ENCODE peak calls at places on chromosome 9, in five cellular contexts. One of them, this sample, is unnamed.

GRCh38 chr9:126705311-126705766 is 91.6 kb downstream of the LMX1B start:
- DNase-seq in pancreas: peak
- DNase-seq in HFF-Myc: peak
- DNase-seq in K562: peak
- DNase-seq in PC-3: peak
- DNase-seq in this sample: peak

GRCh38 chr9:7094052-7094451 is 336.3 kb downstream of the KDM4C start:
- DNase-seq in K562: no peak
- DNase-seq in pancreas: no peak
- DNase-seq in HFF-Myc: no peak
- DNase-seq in PC-3: peak
- DNase-seq in this sample: peak

GRCh38 chr9:128494108-128494742 is 10.3 kb upstream of the GLE1 start:
- DNase-seq in HFF-Myc: no peak
- DNase-seq in K562: peak
- DNase-seq in PC-3: no peak
- DNase-seq in pancreas: peak
- DNase-seq in this sample: no peak

GRCh38 chr9:23698161-23698560 is 127.9 kb downstream of the ELAVL2 start:
- DNase-seq in pancreas: no peak
- DNase-seq in HFF-Myc: no peak
- DNase-seq in PC-3: peak
- DNase-seq in K562: no peak
- DNase-seq in this sample: no peak

GRCh38 chr9:95635986-95636600 is 119.3 kb upstream of the PTCH1 start:
- DNase-seq in PC-3: no peak
- DNase-seq in K562: no peak
- DNase-seq in pancreas: no peak
- DNase-seq in HFF-Myc: no peak
- DNase-seq in this sample: no peak

GRCh38 chr9:78001946-78002731 is 29.5 kb downstream of the GNAQ start:
- DNase-seq in PC-3: no peak
- DNase-seq in HFF-Myc: no peak
- DNase-seq in K562: no peak
- DNase-seq in pancreas: no peak
- DNase-seq in this sample: no peak

GRCh38 chr9:97440160-97440559 is 28.3 kb downstream of the TDRD7 start:
- DNase-seq in HFF-Myc: no peak
- DNase-seq in pancreas: no peak
- DNase-seq in PC-3: no peak
- DNase-seq in K562: no peak
- DNase-seq in this sample: no peak

GRCh38 chr9:90095682-90096081 is 490.9 kb downstream of the GADD45G start:
- DNase-seq in HFF-Myc: no peak
- DNase-seq in PC-3: no peak
- DNase-seq in pancreas: peak
- DNase-seq in K562: no peak
- DNase-seq in this sample: no peak

GRCh38 chr9:78866228-78867132 is 569.6 kb downstream of the PSAT1 start:
- DNase-seq in PC-3: peak
- DNase-seq in HFF-Myc: peak
- DNase-seq in pancreas: no peak
- DNase-seq in K562: no peak
- DNase-seq in this sample: peak

GRCh38 chr9:124295097-124295794 is 37.5 kb downstream of the NEK6 start:
- DNase-seq in HFF-Myc: no peak
- DNase-seq in PC-3: no peak
- DNase-seq in pancreas: no peak
- DNase-seq in K562: no peak
- DNase-seq in this sample: no peak

GRCh38 chr9:6893350-6894131 is 135.8 kb downstream of the KDM4C start:
- DNase-seq in pancreas: no peak
- DNase-seq in PC-3: no peak
- DNase-seq in K562: no peak
- DNase-seq in HFF-Myc: no peak
- DNase-seq in this sample: no peak

GRCh38 chr9:123679330-123679987 is 250.5 kb downstream of the DENND1A start:
- DNase-seq in HFF-Myc: peak
- DNase-seq in K562: no peak
- DNase-seq in PC-3: no peak
- DNase-seq in pancreas: no peak
- DNase-seq in this sample: no peak

GRCh38 chr9:134228649-134229048 is 64.3 kb upstream of the RNU6ATAC start:
- DNase-seq in PC-3: no peak
- DNase-seq in pancreas: no peak
- DNase-seq in K562: no peak
- DNase-seq in HFF-Myc: no peak
- DNase-seq in this sample: no peak

GRCh38 chr9:133951265-133951664 is 40.9 kb downstream of the VAV2 start:
- DNase-seq in HFF-Myc: no peak
- DNase-seq in K562: no peak
- DNase-seq in PC-3: no peak
- DNase-seq in pancreas: no peak
- DNase-seq in this sample: no peak

DNA sequence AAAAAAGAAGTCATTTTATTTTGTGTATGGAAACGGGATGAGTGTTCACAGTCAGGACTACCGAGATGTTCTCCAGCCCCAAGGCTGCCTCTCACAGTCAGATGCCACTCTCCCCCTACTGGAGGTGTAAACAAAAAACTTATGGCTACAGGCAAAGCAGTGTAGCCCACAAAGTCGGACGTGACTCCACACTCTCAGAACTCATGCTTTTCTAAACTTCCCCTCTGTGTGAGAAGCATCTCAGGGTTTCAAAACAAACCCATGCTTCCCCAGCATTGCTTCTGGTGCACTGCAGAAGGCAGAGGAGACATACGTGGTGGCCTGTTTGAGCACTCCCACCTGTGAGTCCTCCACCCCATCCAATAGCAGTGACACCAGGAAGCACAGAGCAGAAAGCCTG is 580.3 kb downstream of the BNC2 start:
- DNase-seq in K562: no peak
- DNase-seq in PC-3: no peak
- DNase-seq in HFF-Myc: no peak
- DNase-seq in pancreas: no peak
- DNase-seq in this sample: no peak
- TF ChIP-seq CTCF in K562: no peak
- TF ChIP-seq CTCF in PC-3: no peak
- TF ChIP-seq CTCF in HFF-Myc: no peak
- TF ChIP-seq CTCF in pancreas: no peak
- TF ChIP-seq CTCF in this sample: no peak

GRCh38 chr9:120941046-120941770 is 14.6 kb upstream of the TRAF1 start:
- DNase-seq in HFF-Myc: no peak
- DNase-seq in pancreas: no peak
- DNase-seq in K562: no peak
- DNase-seq in PC-3: peak
- DNase-seq in this sample: peak
- TF ChIP-seq CTCF in HFF-Myc: no peak
- TF ChIP-seq CTCF in pancreas: no peak
- TF ChIP-seq CTCF in K562: no peak
- TF ChIP-seq CTCF in PC-3: no peak
- TF ChIP-seq CTCF in this sample: no peak

GRCh38 chr9:81557957-81558791 is 131.2 kb downstream of the TLE1 start:
- DNase-seq in pancreas: peak
- DNase-seq in HFF-Myc: peak
- DNase-seq in PC-3: peak
- DNase-seq in K562: no peak
- DNase-seq in this sample: peak
- TF ChIP-seq CTCF in pancreas: no peak
- TF ChIP-seq CTCF in HFF-Myc: no peak
- TF ChIP-seq CTCF in PC-3: no peak
- TF ChIP-seq CTCF in K562: no peak
- TF ChIP-seq CTCF in this sample: no peak

DNA sequence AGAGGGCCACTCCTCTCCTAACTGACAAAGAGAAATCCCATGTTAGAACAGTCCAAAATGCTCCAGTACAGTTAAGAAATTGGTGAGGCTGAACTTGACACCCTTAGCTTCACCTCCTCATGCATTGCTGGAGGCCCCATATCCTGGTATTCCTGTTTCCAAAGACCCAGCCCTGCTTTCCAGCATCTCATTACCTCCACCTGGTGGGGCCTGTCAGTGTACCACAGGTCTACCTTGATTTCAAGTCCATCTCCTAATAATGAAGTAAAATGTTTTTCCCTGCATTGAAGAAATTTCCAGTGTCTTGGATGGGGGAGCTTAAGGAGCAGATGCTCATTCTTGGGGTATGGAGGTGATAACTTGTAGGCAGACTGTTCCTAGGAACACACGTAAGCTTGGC is 70.6 kb upstream of the S1PR3 start:
- DNase-seq in pancreas: no peak
- DNase-seq in HFF-Myc: no peak
- DNase-seq in PC-3: peak
- DNase-seq in K562: no peak
- DNase-seq in this sample: peak
- TF ChIP-seq CTCF in pancreas: no peak
- TF ChIP-seq CTCF in HFF-Myc: no peak
- TF ChIP-seq CTCF in PC-3: peak
- TF ChIP-seq CTCF in K562: no peak
- TF ChIP-seq CTCF in this sample: no peak